ENCODE peak calls at places on chromosomes 3 and 15, in four cellular contexts. One of them, this sample, is unnamed.

GRCh38 chr3:184441202-184441900 is 61.5 kb downstream of the CHRD start:
- DNase-seq in CD8-positive, alpha-beta T cell: no peak
- DNase-seq in PC-3: no peak
- DNase-seq in GM23338: no peak
- DNase-seq in this sample: no peak

GRCh38 chr3:126424039-126424717 is 29.5 kb downstream of the CFAP100 start:
- DNase-seq in CD8-positive, alpha-beta T cell: no peak
- DNase-seq in PC-3: no peak
- DNase-seq in GM23338: no peak
- DNase-seq in this sample: no peak

GRCh38 chr3:138042043-138042442 is 32.1 kb downstream of the CLDN18 start:
- DNase-seq in PC-3: peak; percentile 35
- DNase-seq in CD8-positive, alpha-beta T cell: no peak
- DNase-seq in GM23338: no peak
- DNase-seq in this sample: no peak

GRCh38 chr3:43689766-43690399 is 855 bp upstream of the ABHD5 start:
- DNase-seq in PC-3: peak; percentile 63
- DNase-seq in GM23338: no peak
- DNase-seq in CD8-positive, alpha-beta T cell: no peak
- DNase-seq in this sample: no peak

GRCh38 chr15:63063877-63064409 is 21.4 kb downstream of the TPM1 start:
- DNase-seq in PC-3: no peak
- DNase-seq in GM23338: no peak
- DNase-seq in CD8-positive, alpha-beta T cell: no peak
- DNase-seq in this sample: no peak

GRCh38 chr15:66233487-66234415 is 19.8 kb downstream of the MEGF11 start:
- DNase-seq in CD8-positive, alpha-beta T cell: no peak
- DNase-seq in GM23338: peak; percentile 85
- DNase-seq in PC-3: no peak
- DNase-seq in this sample: no peak

GRCh38 chr3:4776980-4777581 is 202.2 kb upstream of the BHLHE40 start:
- DNase-seq in PC-3: peak; percentile 24
- DNase-seq in CD8-positive, alpha-beta T cell: no peak
- DNase-seq in GM23338: no peak
- DNase-seq in this sample: no peak

GRCh38 chr3:71309342-71309741 is 274.2 kb downstream of the FOXP1 start:
- DNase-seq in CD8-positive, alpha-beta T cell: peak; percentile 49
- DNase-seq in GM23338: no peak
- DNase-seq in PC-3: no peak
- DNase-seq in this sample: no peak

GRCh38 chr15:87354661-87355410 is 901.7 kb downstream of the NTRK3 start:
- DNase-seq in PC-3: peak; percentile 65
- DNase-seq in CD8-positive, alpha-beta T cell: no peak
- DNase-seq in GM23338: no peak
- DNase-seq in this sample: no peak

GRCh38 chr15:43531018-43531667 is 13.7 kb downstream of the MAP1A start:
- DNase-seq in CD8-positive, alpha-beta T cell: no peak
- DNase-seq in PC-3: no peak
- DNase-seq in GM23338: peak; percentile 47
- DNase-seq in this sample: no peak

GRCh38 chr3:48826451-48826850 is 21.2 kb downstream of the PRKAR2A start:
- DNase-seq in GM23338: no peak
- DNase-seq in CD8-positive, alpha-beta T cell: no peak
- DNase-seq in PC-3: no peak
- DNase-seq in this sample: no peak

GRCh38 chr15:55194246-55194645 is 2.5 kb downstream of the RSL24D1 start:
- DNase-seq in GM23338: no peak
- DNase-seq in PC-3: no peak
- DNase-seq in CD8-positive, alpha-beta T cell: no peak
- DNase-seq in this sample: no peak

GRCh38 chr3:157172746-157173145 is 12.8 kb upstream of the CCNL1 start:
- DNase-seq in GM23338: no peak
- DNase-seq in PC-3: no peak
- DNase-seq in CD8-positive, alpha-beta T cell: no peak
- DNase-seq in this sample: no peak

GRCh38 chr3:88572450-88572849 is 422.7 kb downstream of the C3orf38 start:
- DNase-seq in CD8-positive, alpha-beta T cell: no peak
- DNase-seq in GM23338: no peak
- DNase-seq in PC-3: no peak
- DNase-seq in this sample: no peak

GRCh38 chr3:183551930-183552329 is 3.6 kb downstream of the KLHL6 start:
- DNase-seq in CD8-positive, alpha-beta T cell: no peak
- DNase-seq in PC-3: no peak
- DNase-seq in GM23338: no peak
- DNase-seq in this sample: no peak

GRCh38 chr15:77546870-77547269 is 85.8 kb downstream of the LINGO1 start:
- DNase-seq in CD8-positive, alpha-beta T cell: no peak
- DNase-seq in PC-3: no peak
- DNase-seq in GM23338: no peak
- DNase-seq in this sample: no peak

GRCh38 chr15:64045774-64046346 is 425 bp downstream of the DAPK2 start:
- DNase-seq in PC-3: no peak
- DNase-seq in CD8-positive, alpha-beta T cell: no peak
- DNase-seq in GM23338: peak; percentile 55
- DNase-seq in this sample: no peak

GRCh38 chr3:9884555-9885165 is 4.6 kb upstream of the CIDEC start:
- DNase-seq in CD8-positive, alpha-beta T cell: no peak
- DNase-seq in GM23338: no peak
- DNase-seq in PC-3: peak; percentile 96
- DNase-seq in this sample: peak; percentile 36

GRCh38 chr3:78703944-78704343 is 1063.9 kb downstream of the ROBO1 start:
- DNase-seq in PC-3: peak; percentile 13
- DNase-seq in GM23338: no peak
- DNase-seq in CD8-positive, alpha-beta T cell: no peak
- DNase-seq in this sample: no peak

GRCh38 chr15:85517086-85517485 is 136.7 kb downstream of the AKAP13 start:
- DNase-seq in PC-3: no peak
- DNase-seq in GM23338: no peak
- DNase-seq in CD8-positive, alpha-beta T cell: no peak
- DNase-seq in this sample: no peak

GRCh38 chr15:90598053-90598577 is 68.4 kb downstream of the CRTC3 start:
- DNase-seq in CD8-positive, alpha-beta T cell: no peak
- DNase-seq in PC-3: no peak
- DNase-seq in GM23338: peak; percentile 69
- DNase-seq in this sample: peak; percentile 37

GRCh38 chr3:11423868-11424267 is 151.7 kb downstream of the ATG7 start:
- DNase-seq in GM23338: peak; percentile 10
- DNase-seq in CD8-positive, alpha-beta T cell: no peak
- DNase-seq in PC-3: no peak
- DNase-seq in this sample: no peak

GRCh38 chr15:84402856-84403608 is 167.5 kb downstream of the GOLGA6L4 start:
- DNase-seq in CD8-positive, alpha-beta T cell: no peak
- DNase-seq in GM23338: no peak
- DNase-seq in PC-3: no peak
- DNase-seq in this sample: no peak

GRCh38 chr15:95590533-95591044 is 739.9 kb upstream of the NR2F2 start:
- DNase-seq in CD8-positive, alpha-beta T cell: no peak
- DNase-seq in GM23338: no peak
- DNase-seq in PC-3: no peak
- DNase-seq in this sample: no peak

GRCh38 chr15:96408591-96409183 is 78.2 kb downstream of the NR2F2 start:
- DNase-seq in PC-3: no peak
- DNase-seq in GM23338: peak; percentile 50
- DNase-seq in CD8-positive, alpha-beta T cell: no peak
- DNase-seq in this sample: no peak

GRCh38 chr3:124034016-124034808 is 42.3 kb upstream of the ROPN1 start:
- DNase-seq in GM23338: peak; percentile 48
- DNase-seq in PC-3: peak; percentile 22
- DNase-seq in CD8-positive, alpha-beta T cell: no peak
- DNase-seq in this sample: no peak

GRCh38 chr3:177201707-177202397 is 4.6 kb upstream of the TBL1XR1 start:
- DNase-seq in CD8-positive, alpha-beta T cell: peak; percentile 54
- DNase-seq in PC-3: peak; percentile 66
- DNase-seq in GM23338: no peak
- DNase-seq in this sample: no peak

GRCh38 chr3:55439657-55440405 is 47.3 kb downstream of the WNT5A start:
- DNase-seq in PC-3: no peak
- DNase-seq in GM23338: no peak
- DNase-seq in CD8-positive, alpha-beta T cell: no peak
- DNase-seq in this sample: no peak

GRCh38 chr3:187740446-187741399 is 4.5 kb downstream of the BCL6 start:
- DNase-seq in CD8-positive, alpha-beta T cell: peak; percentile 72
- DNase-seq in GM23338: peak; percentile 75
- DNase-seq in PC-3: peak; percentile 59
- DNase-seq in this sample: peak; percentile 84

GRCh38 chr3:144590854-144591253 is 619.2 kb downstream of the DIPK2A start:
- DNase-seq in PC-3: peak; percentile 62
- DNase-seq in CD8-positive, alpha-beta T cell: no peak
- DNase-seq in GM23338: peak; percentile 36
- DNase-seq in this sample: no peak

GRCh38 chr15:58522391-58522790 is 90.6 kb downstream of the LIPC start:
- DNase-seq in GM23338: no peak
- DNase-seq in CD8-positive, alpha-beta T cell: no peak
- DNase-seq in PC-3: no peak
- DNase-seq in this sample: no peak

GRCh38 chr3:9078561-9079240 is 115.4 kb upstream of the RAD18 start:
- DNase-seq in GM23338: peak; percentile 71
- DNase-seq in PC-3: peak; percentile 20
- DNase-seq in CD8-positive, alpha-beta T cell: no peak
- DNase-seq in this sample: no peak

GRCh38 chr3:179149239-179149887 is 1.2 kb downstream of the PIK3CA start:
- DNase-seq in GM23338: peak; percentile 19
- DNase-seq in PC-3: peak; percentile 43
- DNase-seq in CD8-positive, alpha-beta T cell: peak; percentile 42
- DNase-seq in this sample: peak; percentile 40

GRCh38 chr3:118882353-118882947 is 152.2 kb downstream of the IGSF11 start:
- DNase-seq in PC-3: peak; percentile 83
- DNase-seq in GM23338: peak; percentile 85
- DNase-seq in CD8-positive, alpha-beta T cell: peak; percentile 71
- DNase-seq in this sample: peak; percentile 70

GRCh38 chr3:126516152-126516935 is 1.2 kb downstream of the UROC1 start:
- DNase-seq in CD8-positive, alpha-beta T cell: no peak
- DNase-seq in GM23338: no peak
- DNase-seq in PC-3: no peak
- DNase-seq in this sample: no peak

GRCh38 chr15:41971089-41971892 is 1.1 kb downstream of the EHD4 start:
- DNase-seq in CD8-positive, alpha-beta T cell: peak; percentile 71
- DNase-seq in PC-3: peak; percentile 82
- DNase-seq in GM23338: peak; percentile 78
- DNase-seq in this sample: peak; percentile 44

GRCh38 chr15:82159922-82160321 is 102.6 kb downstream of the EFL1 start:
- DNase-seq in CD8-positive, alpha-beta T cell: no peak
- DNase-seq in GM23338: peak; percentile 25
- DNase-seq in PC-3: peak; percentile 54
- DNase-seq in this sample: no peak

GRCh38 chr15:99906793-99907192 is 173.6 kb upstream of the LYSMD4 start:
- DNase-seq in PC-3: no peak
- DNase-seq in CD8-positive, alpha-beta T cell: no peak
- DNase-seq in GM23338: no peak
- DNase-seq in this sample: no peak

GRCh38 chr15:99906356-99906755 is 173.1 kb upstream of the LYSMD4 start:
- DNase-seq in GM23338: no peak
- DNase-seq in PC-3: no peak
- DNase-seq in CD8-positive, alpha-beta T cell: no peak
- DNase-seq in this sample: no peak

GRCh38 chr15:99907698-99908097 is 174.5 kb upstream of the LYSMD4 start:
- DNase-seq in GM23338: no peak
- DNase-seq in CD8-positive, alpha-beta T cell: no peak
- DNase-seq in PC-3: no peak
- DNase-seq in this sample: no peak

GRCh38 chr15:99911824-99912223 is 178.6 kb upstream of the LYSMD4 start:
- DNase-seq in CD8-positive, alpha-beta T cell: no peak
- DNase-seq in GM23338: no peak
- DNase-seq in PC-3: no peak
- DNase-seq in this sample: no peak

DNA sequence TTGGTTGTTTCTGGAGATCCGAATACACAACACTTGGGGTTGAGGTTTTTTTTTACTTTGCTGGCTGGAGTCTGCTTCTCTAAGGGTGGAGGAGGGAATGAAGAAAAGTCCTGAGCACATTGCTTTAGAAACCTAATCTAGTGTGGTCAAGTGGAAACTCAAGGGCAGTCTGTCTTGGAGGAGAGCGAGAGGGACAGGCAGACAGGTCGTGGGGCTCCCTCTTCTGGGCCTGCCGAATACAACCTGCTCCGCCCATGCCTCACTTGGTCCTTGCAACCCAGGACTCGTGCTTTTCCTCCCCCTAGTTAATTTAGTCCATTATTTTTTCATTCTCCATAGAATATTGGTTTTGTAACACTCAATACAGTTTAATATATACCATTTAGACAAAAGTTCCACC is 176.7 kb upstream of the LYSMD4 start:
- DNase-seq in PC-3: peak; percentile 20
- DNase-seq in CD8-positive, alpha-beta T cell: no peak
- DNase-seq in GM23338: peak; percentile 69
- DNase-seq in this sample: no peak
- TF ChIP-seq CTCF in PC-3: peak; percentile 49
- TF ChIP-seq CTCF in CD8-positive, alpha-beta T cell: no peak
- TF ChIP-seq CTCF in GM23338: peak; percentile 58
- TF ChIP-seq CTCF in this sample: no peak

GRCh38 chr3:535566-536416 is 339.2 kb downstream of the CHL1 start:
- DNase-seq in PC-3: no peak
- DNase-seq in GM23338: peak; percentile 72
- DNase-seq in CD8-positive, alpha-beta T cell: no peak
- DNase-seq in this sample: no peak
- TF ChIP-seq CTCF in PC-3: no peak
- TF ChIP-seq CTCF in GM23338: peak; percentile 56
- TF ChIP-seq CTCF in CD8-positive, alpha-beta T cell: no peak
- TF ChIP-seq CTCF in this sample: no peak

GRCh38 chr3:57000012-57000411 is 60.5 kb upstream of the SPATA12 start:
- DNase-seq in GM23338: no peak
- DNase-seq in PC-3: no peak
- DNase-seq in CD8-positive, alpha-beta T cell: no peak
- DNase-seq in this sample: no peak

GRCh38 chr3:57001356-57001755 is 59.1 kb upstream of the SPATA12 start:
- DNase-seq in GM23338: peak; percentile 58
- DNase-seq in PC-3: no peak
- DNase-seq in CD8-positive, alpha-beta T cell: no peak
- DNase-seq in this sample: no peak

GRCh38 chr3:56997675-56998074 is 62.8 kb upstream of the SPATA12 start:
- DNase-seq in GM23338: no peak
- DNase-seq in CD8-positive, alpha-beta T cell: no peak
- DNase-seq in PC-3: no peak
- DNase-seq in this sample: no peak

GRCh38 chr3:56998081-56998529 is 62.4 kb upstream of the SPATA12 start:
- DNase-seq in CD8-positive, alpha-beta T cell: no peak
- DNase-seq in GM23338: no peak
- DNase-seq in PC-3: no peak
- DNase-seq in this sample: no peak

GRCh38 chr3:56999547-56999946 is 60.9 kb upstream of the SPATA12 start:
- DNase-seq in GM23338: no peak
- DNase-seq in PC-3: no peak
- DNase-seq in CD8-positive, alpha-beta T cell: no peak
- DNase-seq in this sample: no peak
- TF ChIP-seq CTCF in GM23338: no peak
- TF ChIP-seq CTCF in PC-3: no peak
- TF ChIP-seq CTCF in CD8-positive, alpha-beta T cell: no peak
- TF ChIP-seq CTCF in this sample: no peak

GRCh38 chr3:158313344-158313927 is 203.5 kb downstream of the RSRC1 start:
- DNase-seq in PC-3: peak; percentile 56
- DNase-seq in GM23338: peak; percentile 55
- DNase-seq in CD8-positive, alpha-beta T cell: no peak
- DNase-seq in this sample: peak; percentile 29
- TF ChIP-seq CTCF in PC-3: peak; percentile 64
- TF ChIP-seq CTCF in GM23338: peak; percentile 81
- TF ChIP-seq CTCF in CD8-positive, alpha-beta T cell: no peak
- TF ChIP-seq CTCF in this sample: peak; percentile 42

This sample was measured in Calu3.